ENCODE peak calls at places on chromosome 2, in seven cellular contexts. One of them, this sample, is unnamed.
A peak's percentile ranks its signal among the peaks of the same experiment; 100 is the strongest.

GRCh38 chr2:208039661-208040060 is 14.3 kb upstream of the PLEKHM3 start:
- DNase-seq in choroid plexus epithelial cell: no peak
- DNase-seq in substantia nigra: no peak
- DNase-seq in WTC11: no peak
- DNase-seq in CD4-positive, alpha-beta T cell: no peak
- DNase-seq in endothelial cell: no peak
- DNase-seq in hepatocyte: peak; percentile 15
- DNase-seq in this sample: no peak

GRCh38 chr2:201267278-201268030 is 7.1 kb downstream of the CASP8 start:
- DNase-seq in choroid plexus epithelial cell: no peak
- DNase-seq in substantia nigra: no peak
- DNase-seq in WTC11: no peak
- DNase-seq in CD4-positive, alpha-beta T cell: no peak
- DNase-seq in endothelial cell: no peak
- DNase-seq in hepatocyte: no peak
- DNase-seq in this sample: no peak

GRCh38 chr2:72694715-72695496 is 130.9 kb downstream of the EXOC6B start:
- DNase-seq in choroid plexus epithelial cell: peak; percentile 88
- DNase-seq in substantia nigra: no peak
- DNase-seq in WTC11: no peak
- DNase-seq in CD4-positive, alpha-beta T cell: no peak
- DNase-seq in endothelial cell: no peak
- DNase-seq in hepatocyte: peak; percentile 64
- DNase-seq in this sample: no peak

GRCh38 chr2:24918326-24919099 is 1.5 kb downstream of the ADCY3 start:
- DNase-seq in choroid plexus epithelial cell: no peak
- DNase-seq in substantia nigra: no peak
- DNase-seq in WTC11: no peak
- DNase-seq in CD4-positive, alpha-beta T cell: no peak
- DNase-seq in endothelial cell: no peak
- DNase-seq in hepatocyte: no peak
- DNase-seq in this sample: no peak

GRCh38 chr2:96157649-96158553 is 12.7 kb upstream of the DUSP2 start:
- DNase-seq in choroid plexus epithelial cell: peak; percentile 52
- DNase-seq in substantia nigra: no peak
- DNase-seq in WTC11: no peak
- DNase-seq in CD4-positive, alpha-beta T cell: peak; percentile 77
- DNase-seq in endothelial cell: no peak
- DNase-seq in hepatocyte: no peak
- DNase-seq in this sample: no peak

GRCh38 chr2:109710505-109711229 is 83.4 kb upstream of the RGPD5 start:
- DNase-seq in choroid plexus epithelial cell: no peak
- DNase-seq in substantia nigra: no peak
- DNase-seq in WTC11: no peak
- DNase-seq in CD4-positive, alpha-beta T cell: no peak
- DNase-seq in endothelial cell: no peak
- DNase-seq in hepatocyte: no peak
- DNase-seq in this sample: no peak

GRCh38 chr2:149924028-149924427 is 336.5 kb upstream of the MMADHC start:
- DNase-seq in choroid plexus epithelial cell: peak; percentile 14
- DNase-seq in substantia nigra: no peak
- DNase-seq in WTC11: no peak
- DNase-seq in CD4-positive, alpha-beta T cell: no peak
- DNase-seq in endothelial cell: no peak
- DNase-seq in hepatocyte: no peak
- DNase-seq in this sample: no peak

GRCh38 chr2:238389985-238390682 is 36.6 kb upstream of the ASB1 start:
- DNase-seq in choroid plexus epithelial cell: peak; percentile 42
- DNase-seq in substantia nigra: no peak
- DNase-seq in WTC11: no peak
- DNase-seq in CD4-positive, alpha-beta T cell: no peak
- DNase-seq in endothelial cell: peak; percentile 35
- DNase-seq in hepatocyte: no peak
- DNase-seq in this sample: no peak

GRCh38 chr2:116917196-116917595 is 897.3 kb upstream of the DDX18 start:
- DNase-seq in choroid plexus epithelial cell: no peak
- DNase-seq in substantia nigra: no peak
- DNase-seq in WTC11: no peak
- DNase-seq in CD4-positive, alpha-beta T cell: no peak
- DNase-seq in endothelial cell: no peak
- DNase-seq in hepatocyte: no peak
- DNase-seq in this sample: no peak

GRCh38 chr2:6866239-6866745 is 585 bp upstream of the CMPK2 start:
- DNase-seq in choroid plexus epithelial cell: peak; percentile 72
- DNase-seq in substantia nigra: no peak
- DNase-seq in WTC11: peak; percentile 10
- DNase-seq in CD4-positive, alpha-beta T cell: peak; percentile 66
- DNase-seq in endothelial cell: no peak
- DNase-seq in hepatocyte: peak; percentile 66
- DNase-seq in this sample: no peak

GRCh38 chr2:146890491-146890890 is 954.3 kb upstream of the ACVR2A start:
- DNase-seq in choroid plexus epithelial cell: no peak
- DNase-seq in substantia nigra: no peak
- DNase-seq in WTC11: no peak
- DNase-seq in CD4-positive, alpha-beta T cell: no peak
- DNase-seq in endothelial cell: no peak
- DNase-seq in hepatocyte: no peak
- DNase-seq in this sample: no peak

This sample was measured in omental fat pad.